ENCODE peak calls at places on chromosomes 3 and 15, in five cellular contexts. G is pancreas, A is GM12865, W is mesenchymal stem cell, J is upper lobe of right lung. Q is an unnamed sample.

GRCh38 chr3:122748347-122748746 is 45.3 kb downstream of the HSPBAP1 start:
- DNase-seq in G (no peak), A (no peak), W (no peak), J (no peak), Q (no peak)

GRCh38 chr3:139108253-139108969 is 63.7 kb upstream of the PRR23C start:
- DNase-seq in G (no peak), A (no peak), W (no peak), J (no peak), Q (no peak)

GRCh38 chr3:4306860-4307259 is 3.7 kb downstream of the SETMAR start:
- DNase-seq in G (no peak), A (no peak), W (no peak), J (no peak), Q (peak; percentile 14)

GRCh38 chr3:166837535-166837934 is 542.6 kb downstream of the ZBBX start:
- DNase-seq in G (no peak), A (peak; percentile 18), W (peak; percentile 11), J (no peak), Q (peak; percentile 7)

GRCh38 chr3:15014606-15015328 is 50.3 kb downstream of the MRPS25 start:
- DNase-seq in G (no peak), A (no peak), W (no peak), J (no peak), Q (no peak)

GRCh38 chr15:63860161-63860954 is 26.6 kb upstream of the HERC1 start:
- DNase-seq in G (no peak), A (peak; percentile 53), W (no peak), J (no peak), Q (no peak)

GRCh38 chr3:184590795-184591194 is 29.2 kb downstream of the EPHB3 start:
- DNase-seq in G (peak; percentile 57), A (no peak), W (no peak), J (no peak), Q (no peak)

GRCh38 chr15:50940506-50940905 is 32.0 kb downstream of the AP4E1 start:
- DNase-seq in G (no peak), A (no peak), W (peak; percentile 31), J (no peak), Q (peak; percentile 45)

GRCh38 chr3:52231502-52232278 is 6.2 kb upstream of the TLR9 start:
- DNase-seq in G (peak; percentile 90), A (peak; percentile 83), W (peak; percentile 45), J (peak; percentile 91), Q (no peak)

GRCh38 chr3:172152869-172153268 is 113.5 kb downstream of the FNDC3B start:
- DNase-seq in G (no peak), A (no peak), W (peak; percentile 98), J (no peak), Q (no peak)

GRCh38 chr3:126476976-126477330 is 1.3 kb upstream of the ZXDC start:
- DNase-seq in G (no peak), A (no peak), W (no peak), J (no peak), Q (no peak)

GRCh38 chr3:8767181-8767666 is 2.2 kb downstream of the OXTR start:
- DNase-seq in G (no peak), A (no peak), W (no peak), J (no peak), Q (no peak)

GRCh38 chr3:138188013-138188352 is 882 bp downstream of the ARMC8 start:
- DNase-seq in G (no peak), A (no peak), W (peak; percentile 80), J (no peak), Q (peak; percentile 67)

GRCh38 chr3:121651684-121652083 is 9.0 kb downstream of the HCLS1 start:
- DNase-seq in G (no peak), A (no peak), W (peak; percentile 11), J (no peak), Q (peak; percentile 16)

GRCh38 chr15:59976480-59976879 is 27.6 kb upstream of the FOXB1 start:
- DNase-seq in G (no peak), A (peak; percentile 24), W (no peak), J (no peak), Q (no peak)

GRCh38 chr3:99765042-99765942 is 52.4 kb upstream of the CMSS1 start:
- DNase-seq in G (no peak), A (no peak), W (peak; percentile 10), J (no peak), Q (peak; percentile 75)

GRCh38 chr3:197202694-197203093 is 95.7 kb downstream of the DLG1 start:
- DNase-seq in G (no peak), A (no peak), W (no peak), J (no peak), Q (no peak)

GRCh38 chr3:52090131-52090548 is 33.8 kb upstream of the DUSP7 start:
- DNase-seq in G (no peak), A (no peak), W (peak; percentile 94), J (no peak), Q (peak; percentile 97)

GRCh38 chr3:47605646-47606045 is 27.0 kb upstream of the CSPG5 start:
- DNase-seq in G (no peak), A (no peak), W (peak; percentile 19), J (no peak), Q (peak; percentile 63)

GRCh38 chr3:146125946-146126345 is 35.0 kb downstream of the PLOD2 start:
- DNase-seq in G (no peak), A (no peak), W (peak; percentile 87), J (no peak), Q (peak; percentile 94)

GRCh38 chr15:77461486-77461885 is 40.8 kb downstream of the HMG20A start:
- DNase-seq in G (no peak), A (no peak), W (peak; percentile 37), J (no peak), Q (no peak)

GRCh38 chr15:101841656-101842055 is 29.7 kb downstream of the OR4F15 start:
- DNase-seq in G (no peak), A (no peak), W (no peak), J (no peak), Q (no peak)

GRCh38 chr3:23241256-23241655 is 38.1 kb downstream of the UBE2E2 start:
- DNase-seq in G (no peak), A (no peak), W (no peak), J (no peak), Q (no peak)

GRCh38 chr15:55194246-55194645 is 2.5 kb downstream of the RSL24D1 start:
- DNase-seq in G (no peak), A (peak; percentile 10), W (peak; percentile 25), J (no peak), Q (no peak)

GRCh38 chr3:32954506-32954905 is 3.1 kb downstream of the CCR4 start:
- DNase-seq in G (no peak), A (no peak), W (no peak), J (no peak), Q (no peak)

GRCh38 chr3:32948625-32949445 is 2.6 kb upstream of the CCR4 start:
- DNase-seq in G (no peak), A (no peak), W (no peak), J (no peak), Q (no peak)

GRCh38 chr3:32951410-32951811 is at the start of gene CCR4:
- DNase-seq in G (no peak), A (peak; percentile 65), W (no peak), J (no peak), Q (no peak)

GRCh38 chr3:32950516-32950915 is 928 bp upstream of the CCR4 start:
- DNase-seq in G (no peak), A (no peak), W (no peak), J (no peak), Q (no peak)

DNA sequence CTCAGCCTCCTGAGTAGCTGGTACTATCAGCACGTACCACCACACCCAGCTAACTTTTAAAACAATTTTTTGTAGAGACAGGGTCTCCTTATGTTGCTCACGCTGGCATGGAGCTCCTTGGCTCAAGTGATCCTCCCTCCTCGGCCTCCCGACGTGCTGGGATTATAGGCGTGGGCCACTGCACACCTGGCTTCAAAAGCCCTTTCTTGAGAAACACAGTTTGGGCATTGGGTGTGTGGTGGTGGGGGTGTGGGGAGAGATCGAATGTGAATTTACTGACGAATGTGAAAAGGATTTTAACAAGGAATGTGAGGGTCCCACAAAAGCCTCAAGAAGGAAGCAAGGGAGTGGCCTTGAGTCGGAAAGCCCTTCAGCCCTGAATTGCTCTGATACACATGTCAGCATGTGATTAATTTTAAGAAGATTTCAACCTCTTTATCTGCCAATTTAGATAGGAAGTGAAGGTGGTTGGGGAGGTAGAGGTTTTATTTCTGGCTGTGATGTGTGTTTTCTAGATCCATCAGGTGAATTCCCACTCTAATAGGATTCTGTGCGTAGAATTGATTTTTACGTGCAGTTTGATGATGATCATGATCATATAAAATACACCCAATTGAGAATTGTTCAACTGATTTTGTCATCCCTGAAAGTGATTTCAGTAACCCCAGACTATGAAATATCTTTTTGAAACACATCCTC is 1.1 kb downstream of the CCR4 start:
- DNase-seq in G (no peak), A (no peak), W (no peak), J (no peak), Q (no peak)
- H3K4me3 ChIP-seq in G (no peak overlapping the region), A (no peak overlapping the region), W (no peak overlapping the region), J (no peak overlapping the region), Q (no peak overlapping the region)

GRCh38 chr15:98547741-98548166 is 100.6 kb upstream of the IGF1R start:
- DNase-seq in G (no peak), A (no peak), W (peak; percentile 59), J (no peak), Q (peak; percentile 6)

GRCh38 chr15:98547255-98547654 is 101.1 kb upstream of the IGF1R start:
- DNase-seq in G (no peak), A (no peak), W (no peak), J (no peak), Q (no peak)

GRCh38 chr15:98548172-98548971 is 100.0 kb upstream of the IGF1R start:
- DNase-seq in G (peak; percentile 70), A (no peak), W (peak; percentile 76), J (peak; percentile 84), Q (peak; percentile 51)

GRCh38 chr15:98549003-98549402 is 99.3 kb upstream of the IGF1R start:
- DNase-seq in G (no peak), A (no peak), W (no peak), J (no peak), Q (no peak)

DNA sequence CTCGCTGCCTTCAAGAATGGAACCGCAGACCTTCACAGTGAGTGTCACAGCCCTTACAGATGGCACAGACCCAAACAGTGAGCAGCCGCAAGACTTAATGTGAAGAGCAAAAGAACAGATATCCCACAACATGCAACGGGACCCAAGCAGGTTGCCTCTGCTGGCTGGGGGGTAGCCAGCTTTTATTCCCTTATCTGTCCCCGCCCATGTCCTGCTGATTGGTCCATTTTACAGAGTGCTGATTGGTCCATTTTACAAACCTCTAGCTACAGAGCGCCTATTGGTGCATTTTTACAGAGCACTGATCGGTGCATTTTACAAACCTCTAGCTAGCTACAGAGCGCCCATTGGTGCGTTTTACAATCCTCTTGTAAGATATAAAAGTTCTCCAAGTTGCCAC is 102.0 kb upstream of the IGF1R start:
- DNase-seq in G (no peak), A (no peak), W (no peak), J (no peak), Q (no peak)
- H3K4me3 ChIP-seq in G (no peak overlapping the region), A (no peak overlapping the region), W (no peak overlapping the region), J (no peak overlapping the region), Q (no peak overlapping the region)

DNA sequence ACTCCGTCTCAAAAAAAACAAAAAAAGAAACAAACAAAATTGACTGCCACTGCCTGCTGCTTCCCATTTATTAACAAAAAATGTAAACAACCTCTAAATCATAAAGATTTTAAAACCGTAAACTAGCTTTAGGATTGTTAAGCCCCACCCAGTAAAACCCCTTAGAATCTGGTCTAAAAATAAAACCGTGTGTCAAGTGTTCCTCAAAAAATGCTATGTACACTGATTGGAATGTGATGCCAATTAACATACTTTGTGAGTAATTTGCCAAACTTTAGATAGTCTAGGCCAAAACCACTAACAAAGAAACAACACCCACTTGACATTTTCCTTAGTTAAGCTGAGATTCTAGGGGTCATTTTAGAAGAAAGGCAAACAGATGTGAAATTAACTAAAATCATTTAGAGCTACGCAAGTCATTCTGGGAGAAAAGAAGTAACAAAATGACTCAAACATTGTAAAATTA is 5.3 kb downstream of the RAF1 start:
- DNase-seq in G (no peak), A (no peak), W (peak; percentile 86), J (no peak), Q (peak; percentile 82)
- H3K4me3 ChIP-seq in G (no peak overlapping the region), A (no peak overlapping the region), W (no peak overlapping the region), J (no peak overlapping the region), Q (no peak overlapping the region)

GRCh38 chr15:99983171-99983891 is 250.1 kb upstream of the LYSMD4 start:
- DNase-seq in G (no peak), A (no peak), W (peak; percentile 40), J (no peak), Q (peak; percentile 43)
- H3K4me3 ChIP-seq in G (no peak overlapping the region), A (no peak overlapping the region), W (no peak overlapping the region), J (no peak overlapping the region), Q (no peak overlapping the region)